ENCODE peak calls at places on chromosome 12, in nine cellular contexts. One of them, this sample, is unnamed.

GRCh38 chr12:130031571-130032189 is 127.9 kb upstream of the TMEM132D start:
- DNase-seq in GM20000: peak
- DNase-seq in fibroblast of mammary gland: peak
- DNase-seq in lung: peak
- DNase-seq in A549: peak
- DNase-seq in tibial artery: peak
- DNase-seq in OCI-LY7: peak
- DNase-seq in right atrium auricular region: peak
- DNase-seq in nephron progenitor cell: peak
- DNase-seq in this sample: peak

GRCh38 chr12:8860165-8860961 is 37.9 kb downstream of the A2ML1 start:
- DNase-seq in tibial artery: peak
- DNase-seq in OCI-LY7: peak
- DNase-seq in right atrium auricular region: no peak
- DNase-seq in lung: no peak
- DNase-seq in GM20000: peak
- DNase-seq in nephron progenitor cell: peak
- DNase-seq in A549: no peak
- DNase-seq in fibroblast of mammary gland: peak
- DNase-seq in this sample: peak

GRCh38 chr12:93526786-93527428 is 45.6 kb upstream of the SOCS2 start:
- DNase-seq in nephron progenitor cell: no peak
- DNase-seq in GM20000: no peak
- DNase-seq in lung: peak
- DNase-seq in tibial artery: no peak
- DNase-seq in A549: peak
- DNase-seq in right atrium auricular region: no peak
- DNase-seq in fibroblast of mammary gland: peak
- DNase-seq in OCI-LY7: no peak
- DNase-seq in this sample: no peak

GRCh38 chr12:3328081-3328480 is 162.9 kb upstream of the PRMT8 start:
- DNase-seq in tibial artery: no peak
- DNase-seq in lung: no peak
- DNase-seq in right atrium auricular region: no peak
- DNase-seq in A549: no peak
- DNase-seq in OCI-LY7: no peak
- DNase-seq in nephron progenitor cell: no peak
- DNase-seq in fibroblast of mammary gland: no peak
- DNase-seq in GM20000: no peak
- DNase-seq in this sample: no peak

GRCh38 chr12:112013601-112014402 is 576 bp downstream of the ERP29 start:
- DNase-seq in lung: peak
- DNase-seq in GM20000: peak
- DNase-seq in fibroblast of mammary gland: peak
- DNase-seq in nephron progenitor cell: peak
- DNase-seq in right atrium auricular region: peak
- DNase-seq in tibial artery: peak
- DNase-seq in OCI-LY7: peak
- DNase-seq in A549: peak
- DNase-seq in this sample: peak

GRCh38 chr12:75939016-75939642 is 92.4 kb downstream of the PHLDA1 start:
- DNase-seq in fibroblast of mammary gland: no peak
- DNase-seq in lung: no peak
- DNase-seq in nephron progenitor cell: no peak
- DNase-seq in A549: no peak
- DNase-seq in tibial artery: no peak
- DNase-seq in OCI-LY7: no peak
- DNase-seq in GM20000: no peak
- DNase-seq in right atrium auricular region: no peak
- DNase-seq in this sample: no peak

GRCh38 chr12:8080131-8080530 is 1.9 kb upstream of the NECAP1 start:
- DNase-seq in GM20000: peak
- DNase-seq in right atrium auricular region: no peak
- DNase-seq in A549: no peak
- DNase-seq in OCI-LY7: no peak
- DNase-seq in fibroblast of mammary gland: no peak
- DNase-seq in tibial artery: no peak
- DNase-seq in nephron progenitor cell: no peak
- DNase-seq in lung: no peak
- DNase-seq in this sample: peak

GRCh38 chr12:103969391-103969790 is 3.7 kb downstream of the TDG start:
- DNase-seq in lung: no peak
- DNase-seq in tibial artery: no peak
- DNase-seq in right atrium auricular region: no peak
- DNase-seq in GM20000: no peak
- DNase-seq in nephron progenitor cell: no peak
- DNase-seq in OCI-LY7: no peak
- DNase-seq in fibroblast of mammary gland: no peak
- DNase-seq in A549: no peak
- DNase-seq in this sample: no peak

GRCh38 chr12:98645572-98646067 is 530 bp downstream of the APAF1 start:
- DNase-seq in lung: peak
- DNase-seq in fibroblast of mammary gland: peak
- DNase-seq in right atrium auricular region: peak
- DNase-seq in A549: peak
- DNase-seq in nephron progenitor cell: no peak
- DNase-seq in OCI-LY7: peak
- DNase-seq in GM20000: peak
- DNase-seq in tibial artery: peak
- DNase-seq in this sample: no peak

GRCh38 chr12:72610854-72611358 is 338.7 kb downstream of the TRHDE start:
- DNase-seq in tibial artery: no peak
- DNase-seq in OCI-LY7: no peak
- DNase-seq in nephron progenitor cell: no peak
- DNase-seq in lung: no peak
- DNase-seq in right atrium auricular region: no peak
- DNase-seq in A549: no peak
- DNase-seq in GM20000: no peak
- DNase-seq in fibroblast of mammary gland: no peak
- DNase-seq in this sample: no peak

GRCh38 chr12:104320627-104321024 is 17.1 kb downstream of the EID3 start:
- DNase-seq in fibroblast of mammary gland: no peak
- DNase-seq in GM20000: no peak
- DNase-seq in tibial artery: no peak
- DNase-seq in lung: no peak
- DNase-seq in right atrium auricular region: no peak
- DNase-seq in nephron progenitor cell: no peak
- DNase-seq in OCI-LY7: no peak
- DNase-seq in A549: no peak
- DNase-seq in this sample: no peak

GRCh38 chr12:52580496-52580895 is 6.9 kb upstream of the KRT74 start:
- DNase-seq in OCI-LY7: no peak
- DNase-seq in GM20000: no peak
- DNase-seq in right atrium auricular region: no peak
- DNase-seq in tibial artery: no peak
- DNase-seq in A549: no peak
- DNase-seq in fibroblast of mammary gland: no peak
- DNase-seq in lung: no peak
- DNase-seq in nephron progenitor cell: no peak
- DNase-seq in this sample: no peak

GRCh38 chr12:100375023-100375737 is 18.3 kb downstream of the SLC17A8 start:
- DNase-seq in nephron progenitor cell: no peak
- DNase-seq in A549: no peak
- DNase-seq in OCI-LY7: no peak
- DNase-seq in right atrium auricular region: peak
- DNase-seq in lung: peak
- DNase-seq in tibial artery: peak
- DNase-seq in fibroblast of mammary gland: peak
- DNase-seq in GM20000: no peak
- DNase-seq in this sample: no peak

GRCh38 chr12:15855646-15856045 is 26.5 kb upstream of the STRAP start:
- DNase-seq in lung: no peak
- DNase-seq in nephron progenitor cell: no peak
- DNase-seq in GM20000: no peak
- DNase-seq in A549: no peak
- DNase-seq in fibroblast of mammary gland: peak
- DNase-seq in OCI-LY7: no peak
- DNase-seq in right atrium auricular region: no peak
- DNase-seq in tibial artery: no peak
- DNase-seq in this sample: no peak

GRCh38 chr12:15861404-15861803 is 20.8 kb upstream of the STRAP start:
- DNase-seq in lung: no peak
- DNase-seq in OCI-LY7: no peak
- DNase-seq in fibroblast of mammary gland: peak
- DNase-seq in GM20000: no peak
- DNase-seq in right atrium auricular region: no peak
- DNase-seq in tibial artery: no peak
- DNase-seq in A549: no peak
- DNase-seq in nephron progenitor cell: no peak
- DNase-seq in this sample: no peak

GRCh38 chr12:15856097-15856982 is 25.8 kb upstream of the STRAP start:
- DNase-seq in A549: peak
- DNase-seq in fibroblast of mammary gland: peak
- DNase-seq in right atrium auricular region: no peak
- DNase-seq in lung: peak
- DNase-seq in tibial artery: peak
- DNase-seq in GM20000: peak
- DNase-seq in OCI-LY7: peak
- DNase-seq in nephron progenitor cell: peak
- DNase-seq in this sample: peak

GRCh38 chr12:15859136-15859535 is 23.1 kb upstream of the STRAP start:
- DNase-seq in lung: no peak
- DNase-seq in tibial artery: no peak
- DNase-seq in nephron progenitor cell: no peak
- DNase-seq in fibroblast of mammary gland: no peak
- DNase-seq in GM20000: no peak
- DNase-seq in OCI-LY7: no peak
- DNase-seq in A549: no peak
- DNase-seq in right atrium auricular region: no peak
- DNase-seq in this sample: no peak

DNA sequence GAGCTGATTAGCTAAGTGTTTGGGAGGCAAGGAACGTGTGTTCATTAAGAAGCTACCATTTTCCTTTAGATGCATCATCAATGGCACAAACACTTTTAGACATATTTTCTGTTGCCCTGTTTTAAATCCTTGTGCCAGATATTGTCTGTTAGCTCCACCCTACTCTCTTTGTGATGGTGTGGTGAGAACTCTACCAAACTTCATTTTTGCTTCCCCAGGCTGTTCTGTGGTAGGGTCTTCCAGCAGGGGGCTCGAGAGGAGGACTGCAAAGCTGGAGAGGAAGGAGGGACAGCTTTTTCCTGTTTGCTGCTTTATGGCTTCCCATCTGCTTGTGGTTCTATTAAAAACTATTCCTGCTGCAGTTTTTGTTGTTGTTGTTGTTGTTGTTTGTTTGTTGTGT is 23.8 kb upstream of the STRAP start:
- DNase-seq in fibroblast of mammary gland: no peak
- DNase-seq in tibial artery: no peak
- DNase-seq in nephron progenitor cell: peak
- DNase-seq in A549: no peak
- DNase-seq in lung: no peak
- DNase-seq in OCI-LY7: no peak
- DNase-seq in GM20000: no peak
- DNase-seq in right atrium auricular region: no peak
- DNase-seq in this sample: no peak
- TF ChIP-seq CTCF in fibroblast of mammary gland: no peak
- TF ChIP-seq CTCF in tibial artery: no peak
- TF ChIP-seq CTCF in nephron progenitor cell: no peak
- TF ChIP-seq CTCF in A549: peak
- TF ChIP-seq CTCF in lung: no peak
- TF ChIP-seq CTCF in OCI-LY7: peak
- TF ChIP-seq CTCF in GM20000: no peak
- TF ChIP-seq CTCF in right atrium auricular region: no peak
- TF ChIP-seq CTCF in this sample: peak

GRCh38 chr12:26831959-26832816 is 806 bp downstream of the ITPR2 start:
- DNase-seq in right atrium auricular region: peak
- DNase-seq in fibroblast of mammary gland: peak
- DNase-seq in nephron progenitor cell: peak
- DNase-seq in A549: peak
- DNase-seq in lung: peak
- DNase-seq in OCI-LY7: peak
- DNase-seq in GM20000: peak
- DNase-seq in tibial artery: peak
- DNase-seq in this sample: peak
- TF ChIP-seq CTCF in right atrium auricular region: no peak
- TF ChIP-seq CTCF in fibroblast of mammary gland: no peak
- TF ChIP-seq CTCF in nephron progenitor cell: no peak
- TF ChIP-seq CTCF in A549: peak
- TF ChIP-seq CTCF in lung: no peak
- TF ChIP-seq CTCF in OCI-LY7: peak
- TF ChIP-seq CTCF in GM20000: no peak
- TF ChIP-seq CTCF in tibial artery: no peak
- TF ChIP-seq CTCF in this sample: peak

DNA sequence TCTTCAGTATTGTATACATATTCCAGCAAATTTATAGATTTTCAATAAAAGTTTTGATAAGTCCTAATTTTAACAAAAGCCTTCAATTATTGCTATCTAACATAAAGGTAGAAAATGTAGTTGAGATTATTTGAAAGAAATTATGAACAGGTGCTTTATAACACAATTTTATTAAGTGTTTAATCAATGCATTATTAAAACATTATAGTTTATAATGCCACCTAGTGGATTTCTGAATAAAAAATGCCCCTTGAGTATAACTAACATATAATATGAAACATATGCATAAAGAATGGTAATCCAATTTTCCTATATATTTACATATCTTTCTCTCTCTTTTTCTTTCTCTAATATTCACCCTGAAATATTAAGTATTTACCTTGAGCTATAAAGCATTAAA is 515.3 kb downstream of the SLC6A15 start:
- DNase-seq in nephron progenitor cell: no peak
- DNase-seq in OCI-LY7: no peak
- DNase-seq in lung: no peak
- DNase-seq in GM20000: no peak
- DNase-seq in fibroblast of mammary gland: peak
- DNase-seq in tibial artery: no peak
- DNase-seq in right atrium auricular region: no peak
- DNase-seq in A549: no peak
- DNase-seq in this sample: no peak
- TF ChIP-seq CTCF in nephron progenitor cell: no peak
- TF ChIP-seq CTCF in OCI-LY7: peak
- TF ChIP-seq CTCF in lung: no peak
- TF ChIP-seq CTCF in GM20000: no peak
- TF ChIP-seq CTCF in fibroblast of mammary gland: no peak
- TF ChIP-seq CTCF in tibial artery: no peak
- TF ChIP-seq CTCF in right atrium auricular region: no peak
- TF ChIP-seq CTCF in A549: no peak
- TF ChIP-seq CTCF in this sample: no peak

DNA sequence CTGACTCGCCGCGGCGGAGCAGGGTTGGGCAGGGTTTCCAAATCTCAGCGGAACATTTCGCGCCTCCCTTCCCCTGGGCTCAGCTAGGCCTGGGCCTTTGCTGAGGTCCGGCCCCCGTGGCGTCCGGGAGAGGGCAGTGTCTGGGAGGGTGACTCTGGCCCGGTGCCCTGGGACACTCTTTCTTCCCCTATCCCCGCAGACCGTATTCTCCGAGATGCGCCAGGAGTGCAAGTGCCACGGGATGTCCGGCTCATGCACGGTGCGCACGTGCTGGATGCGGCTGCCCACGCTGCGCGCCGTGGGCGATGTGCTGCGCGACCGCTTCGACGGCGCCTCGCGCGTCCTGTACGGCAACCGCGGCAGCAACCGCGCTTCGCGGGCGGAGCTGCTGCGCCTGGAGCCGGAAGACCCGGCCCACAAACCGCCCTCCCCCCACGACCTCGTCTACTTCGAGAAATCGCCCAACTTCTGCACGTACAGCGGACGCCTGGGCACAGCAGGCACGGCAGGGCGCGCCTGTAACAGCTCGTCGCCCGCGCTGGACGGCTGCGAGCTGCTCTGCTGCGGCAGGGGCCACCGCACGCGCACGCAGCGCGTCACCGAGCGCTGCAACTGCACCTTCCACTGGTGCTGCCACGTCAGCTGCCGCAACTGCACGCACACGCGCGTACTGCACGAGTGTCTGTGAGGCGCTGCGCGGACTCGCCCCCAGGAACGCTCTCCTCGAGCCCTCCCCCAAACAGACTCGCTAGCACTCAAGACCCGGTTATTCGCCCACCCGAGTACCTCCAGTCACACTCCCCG is 3.0 kb downstream of the WNT1 start:
- DNase-seq in fibroblast of mammary gland: no peak
- DNase-seq in right atrium auricular region: no peak
- DNase-seq in OCI-LY7: no peak
- DNase-seq in tibial artery: no peak
- DNase-seq in nephron progenitor cell: no peak
- DNase-seq in A549: peak
- DNase-seq in GM20000: peak
- DNase-seq in lung: no peak
- DNase-seq in this sample: peak
- TF ChIP-seq CTCF in fibroblast of mammary gland: no peak
- TF ChIP-seq CTCF in right atrium auricular region: no peak
- TF ChIP-seq CTCF in OCI-LY7: no peak
- TF ChIP-seq CTCF in tibial artery: no peak
- TF ChIP-seq CTCF in nephron progenitor cell: peak
- TF ChIP-seq CTCF in A549: peak
- TF ChIP-seq CTCF in GM20000: no peak
- TF ChIP-seq CTCF in lung: no peak
- TF ChIP-seq CTCF in this sample: peak